ENCODE peak calls at places on chromosomes 13 and 19, in six cellular contexts. C is H1, W is GM23248, R is mammary epithelial cell, I is GM12878, J is PC-3. Q is an unnamed sample.
A peak's percentile ranks its signal among the peaks of the same experiment; 100 is the strongest.

GRCh38 chr13:91302070-91302469 is 45.4 kb upstream of the MIR17HG start:
- DNase-seq in I (no peak), W (no peak), R (no peak), J (no peak), C (no peak), Q (no peak)

GRCh38 chr19:34306213-34306661 is 51.9 kb downstream of the GARRE1 start:
- DNase-seq in J (no peak), C (no peak), I (no peak), W (no peak), R (no peak), Q (no peak)

GRCh38 chr19:44582581-44583265 is 30.6 kb upstream of the IGSF23 start:
- DNase-seq in C (peak; percentile 50), I (no peak), R (no peak), J (peak; percentile 37), W (peak; percentile 61), Q (no peak)

GRCh38 chr13:50453238-50453637 is 390.3 kb downstream of the DLEU7 start:
- DNase-seq in W (peak; percentile 57), I (no peak), J (no peak), C (no peak), R (no peak), Q (no peak)

GRCh38 chr13:79451500-79451962 is 29.4 kb upstream of the NDFIP2 start:
- DNase-seq in I (peak; percentile 71), C (no peak), J (peak; percentile 62), W (peak; percentile 98), R (peak; percentile 93), Q (no peak)

GRCh38 chr13:48938308-48938943 is 37.3 kb upstream of the FNDC3A start:
- DNase-seq in W (no peak), R (no peak), C (no peak), I (no peak), J (no peak), Q (no peak)

GRCh38 chr19:4069331-4069959 is 2.7 kb upstream of the ZBTB7A start:
- DNase-seq in C (no peak), J (no peak), I (no peak), R (no peak), W (no peak), Q (no peak)

GRCh38 chr19:41510484-41510883 is 65.5 kb upstream of the CEACAM21 start:
- DNase-seq in R (no peak), I (no peak), W (no peak), J (no peak), C (no peak), Q (no peak)

GRCh38 chr13:35723061-35723461 is 246.6 kb upstream of the MAB21L1 start:
- DNase-seq in R (no peak), I (no peak), C (no peak), W (peak; percentile 48), J (no peak), Q (no peak)

GRCh38 chr13:78631077-78631476 is 27.7 kb upstream of the POU4F1 start:
- DNase-seq in C (no peak), I (no peak), R (no peak), W (no peak), J (no peak), Q (no peak)

GRCh38 chr19:925912-926594 is at the start of gene ARID3A:
- DNase-seq in W (peak; percentile 83), C (no peak), R (peak; percentile 42), J (no peak), I (no peak), Q (no peak)

GRCh38 chr19:13885826-13886365 is 9.0 kb downstream of the NANOS3 start:
- DNase-seq in W (no peak), R (no peak), I (no peak), J (no peak), C (no peak), Q (no peak)

DNA sequence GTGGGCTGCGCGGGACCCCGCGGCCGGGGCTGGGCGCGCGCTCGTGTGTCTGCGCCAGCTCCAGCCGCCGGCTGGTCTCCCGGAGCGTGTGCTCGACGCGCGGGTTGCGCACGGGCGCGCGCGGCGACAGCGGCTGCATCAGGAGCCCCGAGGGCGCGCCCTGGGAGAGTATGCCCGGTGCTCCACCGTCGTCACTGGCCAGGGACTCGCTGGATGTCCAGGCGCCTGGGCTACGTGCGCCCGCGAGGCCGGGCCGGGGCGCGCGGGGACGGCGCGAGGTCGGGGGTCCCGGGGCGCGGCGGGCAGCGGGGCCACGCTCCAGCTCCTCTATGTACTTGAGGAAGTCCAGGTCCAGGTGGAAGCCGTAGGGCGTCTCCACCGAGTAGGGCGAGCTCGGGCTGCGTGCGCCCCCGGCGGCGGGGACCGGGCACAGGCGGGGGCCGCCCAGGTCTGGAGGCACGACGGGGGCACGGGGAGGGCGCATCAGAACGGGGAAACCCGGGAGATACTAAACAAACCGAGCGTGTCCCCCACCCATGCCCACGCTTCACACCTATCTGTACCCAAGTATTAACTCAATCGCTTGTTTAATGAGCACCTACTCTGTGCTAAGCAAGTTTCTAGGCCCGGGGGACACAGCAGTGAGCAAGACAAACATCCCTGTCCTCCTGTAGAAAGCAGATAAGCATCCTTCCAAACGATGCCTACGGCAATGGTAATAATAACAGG is 7.6 kb downstream of the KANK3 start:
- DNase-seq in I (no peak), C (no peak), J (no peak), R (no peak), W (peak; percentile 12), Q (peak; percentile 46)
- H3K4me3 ChIP-seq in I (peak overlapping the region; percentile 16), C (peak overlapping the region; percentile 38), J (peak overlapping the region; percentile 66), R (no peak overlapping the region), W (peak overlapping the region; percentile 55), Q (peak overlapping the region; percentile 66)

GRCh38 chr13:29800687-29801086 is 49.7 kb downstream of the UBL3 start:
- DNase-seq in C (no peak), W (no peak), R (no peak), I (no peak), J (no peak), Q (no peak)
- H3K4me2 ChIP-seq in C (no peak overlapping the region), W (no peak overlapping the region), R (no peak overlapping the region), I (no peak overlapping the region), J (no peak overlapping the region), Q (no peak overlapping the region)

DNA sequence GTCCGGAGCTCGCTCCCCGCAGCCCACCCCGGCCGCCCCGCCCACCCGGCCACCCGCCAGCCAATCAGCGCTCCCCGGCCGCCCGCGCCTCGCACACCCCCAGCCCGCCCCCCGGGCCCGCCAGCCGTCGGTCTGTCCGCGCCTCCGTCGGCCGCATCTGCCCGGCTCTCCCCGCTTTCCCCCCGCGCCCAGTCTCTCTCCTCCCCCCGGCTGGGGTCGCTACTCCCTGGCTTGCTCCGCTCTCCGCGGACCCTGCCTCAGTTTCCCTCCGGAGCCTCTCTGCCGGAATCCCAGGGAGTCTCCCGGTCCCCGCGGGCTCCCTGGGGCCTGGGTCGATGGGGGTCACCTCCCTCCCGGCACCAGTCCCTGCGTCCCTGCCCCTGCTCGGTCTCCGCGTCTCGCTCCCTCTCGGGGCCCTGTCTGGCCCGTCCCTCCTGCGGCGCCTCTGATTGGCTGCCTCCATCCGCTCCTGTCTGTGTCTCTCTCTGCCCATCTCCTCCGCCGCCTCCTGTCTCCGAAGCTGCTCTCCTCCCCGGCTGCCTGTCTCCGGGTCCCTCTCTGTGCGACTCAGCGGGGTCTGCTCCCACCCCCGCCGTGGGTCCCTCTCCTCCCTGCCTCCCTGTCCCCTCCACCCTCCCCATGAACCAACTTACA is 485 bp downstream of the IL11 start:
- DNase-seq in J (peak; percentile 72), I (no peak), W (peak; percentile 95), R (peak; percentile 50), C (no peak), Q (no peak)
- TF ChIP-seq EZH2 in J (no peak), I (peak; percentile 66), W (no peak), R (no peak), C (no peak), Q (peak; percentile 98)

GRCh38 chr19:12139309-12139708 is 841 bp downstream of the ZNF20 start:
- DNase-seq in I (no peak), C (no peak), J (peak; percentile 35), W (peak; percentile 53), R (no peak), Q (no peak)
- H3K4me3 ChIP-seq in I (peak overlapping the region; percentile 96), C (peak overlapping the region; percentile 92), J (peak overlapping the region; percentile 95), W (peak overlapping the region; percentile 93), R (peak overlapping the region; percentile 99), Q (peak overlapping the region; percentile 76)

GRCh38 chr19:5694952-5695648 is 5.0 kb downstream of the RPL36 start:
- DNase-seq in C (no peak), W (no peak), I (no peak), R (no peak), J (no peak), Q (no peak)
- H3K4me2 ChIP-seq in C (no peak overlapping the region), W (no peak overlapping the region), I (peak overlapping the region; percentile 9), R (no peak overlapping the region), J (no peak overlapping the region), Q (no peak overlapping the region)